ENCODE peak calls at places on chromosome 7, in five cellular contexts. H is fibroblast of lung, I is K562, J is GM12878, Y is neural progenitor cell. N is an unnamed sample.

GRCh38 chr7:156773966-156774365 is 119.0 kb downstream of the LMBR1 start:
- DNase-seq in Y (no peak), I (no peak), H (no peak), J (no peak), N (no peak)

GRCh38 chr7:152085116-152085515 is 59.6 kb downstream of the GALNT11 start:
- DNase-seq in J (no peak), H (no peak), I (no peak), Y (no peak), N (no peak)

GRCh38 chr7:44796034-44796503 is 412 bp upstream of the PPIA start:
- DNase-seq in Y (peak), I (no peak), J (no peak), H (peak), N (no peak)

GRCh38 chr7:108015740-108016139 is 12.8 kb upstream of the LAMB1 start:
- DNase-seq in J (no peak), H (no peak), I (no peak), Y (no peak), N (no peak)

GRCh38 chr7:127628445-127628844 is 10.5 kb upstream of the PAX4 start:
- DNase-seq in Y (peak), I (peak), J (no peak), H (no peak), N (no peak)

GRCh38 chr7:30612658-30613265 is 18.1 kb downstream of the GARS1 start:
- DNase-seq in I (no peak), H (no peak), J (no peak), Y (no peak), N (no peak)

GRCh38 chr7:95323410-95324129 is 762 bp downstream of the PON1 start:
- DNase-seq in I (no peak), J (no peak), H (no peak), Y (no peak), N (no peak)

GRCh38 chr7:80661729-80662128 is 23.3 kb downstream of the CD36 start:
- DNase-seq in Y (peak), J (no peak), H (no peak), I (no peak), N (no peak)

GRCh38 chr7:35420657-35421056 is 166.8 kb upstream of the TBX20 start:
- DNase-seq in H (peak), Y (no peak), I (no peak), J (no peak), N (no peak)

GRCh38 chr7:110809832-110810231 is 281.1 kb upstream of the LRRN3 start:
- DNase-seq in Y (no peak), H (no peak), I (no peak), J (no peak), N (no peak)

GRCh38 chr7:74376256-74377036 is 77.3 kb upstream of the GTF2IRD1 start:
- DNase-seq in J (no peak), H (no peak), Y (no peak), I (peak), N (no peak)

GRCh38 chr7:1843271-1843861 is 173.3 kb downstream of the ELFN1 start:
- DNase-seq in Y (no peak), I (no peak), H (peak), J (no peak), N (no peak)

GRCh38 chr7:5420841-5421625 is 2.6 kb downstream of the TNRC18 start:
- DNase-seq in H (no peak), Y (peak), J (no peak), I (peak), N (no peak)

GRCh38 chr7:138477581-138477980 is 17.5 kb downstream of the TRIM24 start:
- DNase-seq in Y (no peak), I (no peak), H (no peak), J (no peak), N (no peak)

GRCh38 chr7:886626-887487 is 10.5 kb downstream of the GET4 start:
- DNase-seq in Y (no peak), I (no peak), J (no peak), H (no peak), N (no peak)

GRCh38 chr7:37765872-37766525 is 82.4 kb upstream of the NME8 start:
- DNase-seq in H (no peak), J (peak), I (no peak), Y (no peak), N (no peak)

GRCh38 chr7:101717986-101718746 is 89.1 kb upstream of the MYL10 start:
- DNase-seq in H (peak), Y (no peak), J (no peak), I (no peak), N (no peak)

GRCh38 chr7:47617131-47617530 is 35.2 kb upstream of the TNS3 start:
- DNase-seq in Y (no peak), I (no peak), J (no peak), H (no peak), N (no peak)

GRCh38 chr7:95725170-95725569 is 47.2 kb upstream of the DYNC1I1 start:
- DNase-seq in Y (peak), H (no peak), I (no peak), J (no peak), N (no peak)

GRCh38 chr7:1725199-1725701 is 55.2 kb downstream of the ELFN1 start:
- DNase-seq in I (no peak), Y (peak), J (no peak), H (peak), N (no peak)

GRCh38 chr7:149474309-149475120 is 13.7 kb upstream of the ZNF777 start:
- DNase-seq in J (no peak), Y (no peak), H (no peak), I (no peak), N (no peak)

GRCh38 chr7:49486974-49487919 is 286.2 kb upstream of the VWC2 start:
- DNase-seq in Y (no peak), H (no peak), I (no peak), J (no peak), N (no peak)

GRCh38 chr7:114700267-114700666 is 221.6 kb upstream of the MDFIC start:
- DNase-seq in Y (no peak), H (no peak), I (no peak), J (no peak), N (no peak)

GRCh38 chr7:44750921-44751571 is 2.4 kb downstream of the ZMIZ2 start:
- DNase-seq in J (peak), I (peak), H (peak), Y (no peak), N (no peak)

GRCh38 chr7:130909881-130910672 is 176.1 kb upstream of the KLF14 start:
- DNase-seq in J (no peak), I (peak), H (no peak), Y (no peak), N (no peak)

GRCh38 chr7:25720427-25720826 is 431.6 kb upstream of the NFE2L3 start:
- DNase-seq in Y (peak), I (peak), J (no peak), H (peak), N (no peak)

GRCh38 chr7:138865843-138866242 is 67.8 kb upstream of the ATP6V0A4 start:
- DNase-seq in H (no peak), J (peak), Y (no peak), I (peak), N (no peak)

GRCh38 chr7:12269100-12269895 is 58.2 kb downstream of the TMEM106B start:
- DNase-seq in I (no peak), Y (no peak), H (no peak), J (no peak), N (no peak)
- H3K4me2 ChIP-seq in I (no peak), Y (no peak), H (no peak), J (no peak), N (no peak)

DNA sequence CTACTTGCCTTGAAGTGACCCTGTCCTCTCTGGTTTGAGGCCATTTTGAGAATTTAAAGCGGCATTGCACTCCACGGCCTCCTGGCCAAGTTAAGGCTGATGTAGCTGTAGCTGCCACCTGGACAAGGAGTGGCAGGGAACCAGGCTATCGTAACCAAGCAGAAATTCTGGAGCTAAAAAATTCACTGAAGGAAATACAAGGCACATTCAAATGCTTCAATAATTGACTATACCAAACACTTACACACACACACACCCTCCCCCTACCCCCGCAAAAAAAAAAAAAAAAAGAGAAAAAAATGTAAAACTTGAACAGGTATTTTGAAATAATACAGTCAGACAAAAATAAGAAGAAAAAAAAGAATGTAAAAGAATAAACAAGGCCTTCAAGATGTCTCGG is 409.0 kb upstream of the SEMA3A start:
- DNase-seq in I (no peak), Y (no peak), H (no peak), J (no peak), N (no peak)
- H2AFZ ChIP-seq in I (no peak), Y (no peak), H (no peak), J (no peak), N (no peak)

GRCh38 chr7:28062197-28062988 is 118.2 kb downstream of the JAZF1 start:
- DNase-seq in J (no peak), I (peak), Y (peak), H (peak), N (no peak)
- H3K4me2 ChIP-seq in J (no peak), I (no peak), Y (no peak), H (peak), N (peak)

GRCh38 chr7:22182139-22182538 is 174.8 kb downstream of the RAPGEF5 start:
- DNase-seq in J (no peak), Y (no peak), H (no peak), I (no peak), N (no peak)

GRCh38 chr7:22187691-22188348 is 169.1 kb downstream of the RAPGEF5 start:
- DNase-seq in H (no peak), I (no peak), Y (no peak), J (no peak), N (no peak)

GRCh38 chr7:22185559-22185958 is 171.4 kb downstream of the RAPGEF5 start:
- DNase-seq in I (no peak), J (no peak), Y (no peak), H (no peak), N (no peak)

GRCh38 chr7:22183522-22184280 is 173.3 kb downstream of the RAPGEF5 start:
- DNase-seq in I (no peak), J (no peak), H (no peak), Y (no peak), N (no peak)

GRCh38 chr7:22184549-22185199 is 172.3 kb downstream of the RAPGEF5 start:
- DNase-seq in H (no peak), I (no peak), J (no peak), Y (peak), N (no peak)
- H2AFZ ChIP-seq in H (no peak), I (no peak), J (no peak), Y (no peak), N (no peak)

GRCh38 chr7:98211676-98212531 is 665 bp downstream of the BHLHA15 start:
- DNase-seq in J (no peak), H (no peak), Y (peak), I (peak), N (no peak)
- H3K4me2 ChIP-seq in J (peak), H (peak), Y (peak), I (peak), N (no peak)

GRCh38 chr7:55469721-55470120 is 102.6 kb downstream of the VOPP1 start:
- DNase-seq in Y (no peak), J (no peak), I (no peak), H (no peak), N (no peak)
- H2AFZ ChIP-seq in Y (no peak), J (no peak), I (no peak), H (no peak), N (no peak)

GRCh38 chr7:22563621-22564241 is 63.7 kb upstream of the STEAP1B start:
- DNase-seq in H (no peak), I (peak), J (no peak), Y (peak), N (no peak)
- H3K4me2 ChIP-seq in H (peak), I (peak), J (peak), Y (peak), N (peak)